ENCODE peak calls at places on chromosomes 5 and 9, in five cellular contexts. F is Caco-2, N is H7, K is foreskin fibroblast, I is endothelial cell of umbilical vein. S is an unnamed sample.

GRCh38 chr5:77356740-77357139 is 135.4 kb downstream of the WDR41 start:
- DNase-seq in K (peak; percentile 63), I (no peak), N (no peak), F (no peak), S (no peak)

GRCh38 chr5:142551242-142552067 is 134.4 kb downstream of the FGF1 start:
- DNase-seq in F (no peak), I (no peak), K (peak; percentile 64), N (peak; percentile 79), S (peak; percentile 27)

GRCh38 chr9:4983541-4984165 is 1.4 kb upstream of the JAK2 start:
- DNase-seq in K (no peak), N (no peak), I (no peak), F (no peak), S (no peak)

GRCh38 chr5:2642684-2643325 is 108.7 kb downstream of the IRX2 start:
- DNase-seq in K (no peak), F (no peak), N (no peak), I (no peak), S (no peak)

GRCh38 chr5:55303238-55303690 is 4.2 kb downstream of the DHX29 start:
- DNase-seq in F (no peak), I (peak; percentile 92), K (peak; percentile 86), N (no peak), S (no peak)

GRCh38 chr5:1517838-1518237 is 5.9 kb downstream of the LPCAT1 start:
- DNase-seq in F (no peak), N (peak; percentile 35), I (no peak), K (no peak), S (no peak)

GRCh38 chr5:113574417-113574816 is 60.9 kb downstream of the YTHDC2 start:
- DNase-seq in K (peak; percentile 77), N (no peak), I (no peak), F (no peak), S (no peak)

GRCh38 chr9:121038452-121039203 is 11.4 kb downstream of the C5 start:
- DNase-seq in I (no peak), N (no peak), K (no peak), F (no peak), S (no peak)

GRCh38 chr5:5643481-5643880 is 221.0 kb downstream of the ICE1 start:
- DNase-seq in F (no peak), I (no peak), K (no peak), N (no peak), S (no peak)

GRCh38 chr5:133602829-133603380 is 9.4 kb downstream of the FSTL4 start:
- DNase-seq in F (no peak), K (no peak), N (peak; percentile 28), I (peak; percentile 86), S (no peak)

GRCh38 chr5:69083412-69083811 is 10.4 kb upstream of the SLC30A5 start:
- DNase-seq in K (no peak), N (peak; percentile 35), I (no peak), F (peak; percentile 74), S (peak; percentile 18)

GRCh38 chr5:171667341-171668096 is 118.1 kb upstream of the SMIM23 start:
- DNase-seq in F (no peak), N (peak; percentile 91), K (peak; percentile 69), I (peak; percentile 88), S (no peak)
- H3K4me3 ChIP-seq in F (no peak overlapping the region), N (no peak overlapping the region), K (no peak overlapping the region), I (no peak overlapping the region), S (no peak overlapping the region)

DNA sequence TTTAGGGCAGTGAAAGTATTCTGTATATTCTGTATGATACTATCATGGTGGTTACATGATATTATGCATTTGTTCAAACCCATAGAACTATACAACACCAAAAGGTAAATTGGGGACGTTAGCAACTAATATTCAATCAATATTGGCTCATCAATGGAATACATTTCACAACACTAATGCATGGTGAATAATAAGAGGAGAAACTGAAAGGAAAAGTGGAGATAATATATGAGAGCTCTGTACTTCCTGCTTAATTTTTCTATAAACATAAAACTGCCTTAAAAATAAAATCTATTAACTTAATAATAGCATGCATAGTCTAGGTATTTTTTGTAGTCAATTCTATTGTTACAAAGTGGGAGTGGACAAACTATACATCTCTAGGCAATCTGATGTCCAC is 66.3 kb downstream of the TRIM32 start:
- DNase-seq in N (no peak), F (no peak), I (no peak), K (no peak), S (no peak)
- H3K4me3 ChIP-seq in N (no peak overlapping the region), F (no peak overlapping the region), I (no peak overlapping the region), K (no peak overlapping the region), S (no peak overlapping the region)

DNA sequence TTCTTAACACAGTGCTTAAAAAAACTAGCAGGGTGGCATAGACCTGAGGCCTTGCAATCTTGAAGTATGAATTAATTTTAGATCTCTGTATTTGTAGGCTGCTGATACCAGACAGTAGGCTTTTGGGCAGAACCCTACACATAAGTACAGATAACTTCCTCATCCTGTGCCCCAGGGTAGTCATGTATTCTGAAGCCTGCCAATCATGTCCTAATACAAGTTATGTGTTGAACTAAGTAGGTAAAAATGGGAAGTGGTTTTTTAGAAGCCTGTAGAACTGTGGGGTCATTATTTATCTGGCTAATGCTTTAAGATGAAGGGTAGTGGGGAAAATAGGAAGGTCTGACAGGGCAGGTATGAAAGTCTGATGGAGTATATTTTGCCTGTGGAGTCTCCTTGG is 9.3 kb downstream of the CD180 start:
- DNase-seq in I (no peak), N (no peak), F (no peak), K (no peak), S (no peak)
- H3K4me3 ChIP-seq in I (no peak overlapping the region), N (no peak overlapping the region), F (no peak overlapping the region), K (no peak overlapping the region), S (no peak overlapping the region)

DNA sequence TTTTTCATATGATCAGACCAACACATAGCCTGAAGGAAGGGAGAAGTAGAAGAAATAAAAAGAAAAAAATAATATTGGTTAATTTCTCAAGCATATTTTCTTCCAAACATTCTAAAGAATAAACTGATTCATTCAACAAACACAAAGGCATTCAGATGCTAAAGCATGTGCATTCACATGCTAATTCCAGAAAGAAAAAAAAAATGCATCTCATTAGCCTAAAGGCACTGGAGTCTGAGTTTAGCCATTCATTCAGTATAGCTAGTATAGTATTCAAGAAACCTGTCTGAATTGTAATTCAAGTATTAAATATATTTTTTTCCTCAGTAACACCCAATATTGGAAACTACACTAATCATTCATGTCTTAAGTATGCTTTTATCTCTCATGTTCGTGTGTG is 61.0 kb upstream of the FER start:
- DNase-seq in N (peak; percentile 43), F (no peak), I (no peak), K (no peak), S (no peak)
- H3K4me3 ChIP-seq in N (no peak overlapping the region), F (no peak overlapping the region), I (no peak overlapping the region), K (no peak overlapping the region), S (no peak overlapping the region)

GRCh38 chr9:89374176-89374575 is 55.9 kb downstream of the SECISBP2 start:
- DNase-seq in F (no peak), I (no peak), K (no peak), N (no peak), S (no peak)
- H3K4me3 ChIP-seq in F (no peak overlapping the region), I (no peak overlapping the region), K (no peak overlapping the region), N (no peak overlapping the region), S (no peak overlapping the region)

GRCh38 chr5:13898569-13898968 is 45.9 kb downstream of the DNAH5 start:
- DNase-seq in N (no peak), F (no peak), K (no peak), I (no peak), S (no peak)
- H3K4me3 ChIP-seq in N (no peak overlapping the region), F (no peak overlapping the region), K (no peak overlapping the region), I (no peak overlapping the region), S (no peak overlapping the region)